ENCODE peak calls at places on chromosomes 3 and 15, in five cellular contexts. A, Q, J, L and V are unnamed samples.

GRCh38 chr3:9715764-9716437 is 12.3 kb downstream of the CPNE9 start:
- DNase-seq in A (no peak), Q (no peak), J (no peak), L (no peak), V (no peak)

GRCh38 chr3:44862221-44862637 is 517 bp downstream of the TMEM42 start:
- DNase-seq in A (no peak), Q (no peak), J (no peak), L (no peak), V (no peak)

GRCh38 chr3:55604414-55604813 is 117.3 kb upstream of the WNT5A start:
- DNase-seq in A (no peak), Q (no peak), J (no peak), L (no peak), V (no peak)

GRCh38 chr3:142802891-142803290 is 79.1 kb downstream of the TRPC1 start:
- DNase-seq in A (no peak), Q (no peak), J (no peak), L (no peak), V (no peak)

GRCh38 chr3:49173116-49173791 is 1.9 kb downstream of the KLHDC8B start:
- DNase-seq in A (peak), Q (no peak), J (no peak), L (no peak), V (no peak)

GRCh38 chr3:13288732-13289718 is 131.1 kb downstream of the NUP210 start:
- DNase-seq in A (no peak), Q (no peak), J (no peak), L (no peak), V (no peak)

GRCh38 chr15:33242669-33243191 is 48.2 kb upstream of the FMN1 start:
- DNase-seq in A (no peak), Q (no peak), J (no peak), L (no peak), V (no peak)

GRCh38 chr3:94441494-94441847 is 378.6 kb downstream of the NSUN3 start:
- DNase-seq in A (no peak), Q (no peak), J (no peak), L (no peak), V (no peak)

GRCh38 chr15:93829115-93829849 is 402.1 kb upstream of the MCTP2 start:
- DNase-seq in A (no peak), Q (no peak), J (no peak), L (no peak), V (no peak)

GRCh38 chr15:50964075-50964474 is 55.6 kb downstream of the AP4E1 start:
- DNase-seq in A (no peak), Q (no peak), J (no peak), L (no peak), V (no peak)

GRCh38 chr3:180282386-180282785 is 245.6 kb upstream of the PEX5L start:
- DNase-seq in A (no peak), Q (no peak), J (no peak), L (no peak), V (no peak)

GRCh38 chr3:129051776-129052400 is 8.7 kb upstream of the GP9 start:
- DNase-seq in A (no peak), Q (no peak), J (no peak), L (no peak), V (no peak)

GRCh38 chr15:100686021-100686724 is 83.8 kb downstream of the ASB7 start:
- DNase-seq in A (no peak), Q (no peak), J (no peak), L (no peak), V (no peak)

GRCh38 chr3:35322070-35322469 is 317.3 kb upstream of the ARPP21 start:
- DNase-seq in A (no peak), Q (no peak), J (no peak), L (no peak), V (no peak)

GRCh38 chr15:40340740-40341400 is at the start of gene CCDC9B:
- DNase-seq in A (peak), Q (no peak), J (peak), L (no peak), V (no peak)

GRCh38 chr3:41075958-41076357 is 123.3 kb upstream of the CTNNB1 start:
- DNase-seq in A (no peak), Q (no peak), J (no peak), L (no peak), V (no peak)

GRCh38 chr15:101613130-101614000 is 38.8 kb downstream of the TM2D3 start:
- DNase-seq in A (no peak), Q (no peak), J (peak), L (no peak), V (no peak)

GRCh38 chr3:50294492-50295403 is 2.5 kb upstream of the IFRD2 start:
- DNase-seq in A (no peak), Q (no peak), J (peak), L (no peak), V (no peak)

GRCh38 chr3:66582721-66583141 is 81.9 kb upstream of the LRIG1 start:
- DNase-seq in A (no peak), Q (no peak), J (peak), L (peak), V (peak)

GRCh38 chr3:108130705-108131104 is 39.9 kb upstream of the CD47 start:
- DNase-seq in A (no peak), Q (no peak), J (no peak), L (no peak), V (no peak)

GRCh38 chr3:165210132-165210531 is 13.9 kb upstream of the SLITRK3 start:
- DNase-seq in A (no peak), Q (no peak), J (no peak), L (no peak), V (no peak)

GRCh38 chr3:87196879-87197278 is 30.2 kb upstream of the CHMP2B start:
- DNase-seq in A (no peak), Q (no peak), J (no peak), L (no peak), V (no peak)

GRCh38 chr3:128410669-128411573 is 55.8 kb downstream of the DNAJB8 start:
- DNase-seq in A (no peak), Q (no peak), J (peak), L (no peak), V (no peak)

GRCh38 chr3:123961508-123961856 is 453 bp upstream of the CCDC14 start:
- DNase-seq in A (no peak), Q (no peak), J (no peak), L (no peak), V (no peak)

DNA sequence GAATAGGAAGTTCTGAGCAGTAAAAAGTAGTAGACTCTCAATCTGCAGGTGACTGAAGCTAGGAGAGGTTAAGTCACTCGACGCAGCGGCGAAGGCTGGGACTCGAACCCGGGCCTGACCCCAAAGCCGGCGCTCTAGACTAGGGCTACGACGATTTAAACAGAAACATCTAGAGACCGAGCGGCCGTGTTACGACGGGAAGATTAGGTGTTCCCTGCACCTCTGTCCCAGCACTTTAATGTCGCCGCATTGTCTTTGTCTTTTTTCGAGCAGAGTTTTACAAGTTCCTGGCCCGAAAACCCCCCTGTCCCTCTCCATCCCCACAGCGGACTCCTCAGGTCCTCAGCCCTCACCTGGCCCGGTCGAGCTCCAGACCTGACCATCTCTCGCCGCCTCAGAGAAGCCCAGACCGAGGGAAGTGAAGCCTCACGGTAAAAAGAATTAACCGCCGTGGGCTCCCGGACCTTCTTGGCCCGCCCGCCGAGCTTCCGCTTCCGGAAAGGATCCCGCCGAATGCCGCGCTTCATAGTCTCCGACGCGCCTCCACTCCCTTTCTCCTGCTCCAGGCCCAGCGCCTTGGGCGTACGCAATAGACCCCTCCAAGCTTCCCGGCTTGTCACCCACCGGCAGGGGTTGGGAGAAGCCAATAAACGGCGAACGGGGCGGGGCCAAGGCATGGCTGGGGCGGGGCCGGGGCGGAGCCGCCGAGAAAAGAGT is at the start of gene CCDC14:
- DNase-seq in A (peak), Q (no peak), J (peak), L (peak), V (peak)
- TF ChIP-seq POLR2A in A (peak), Q (no peak), J (peak), L (peak), V (peak)

DNA sequence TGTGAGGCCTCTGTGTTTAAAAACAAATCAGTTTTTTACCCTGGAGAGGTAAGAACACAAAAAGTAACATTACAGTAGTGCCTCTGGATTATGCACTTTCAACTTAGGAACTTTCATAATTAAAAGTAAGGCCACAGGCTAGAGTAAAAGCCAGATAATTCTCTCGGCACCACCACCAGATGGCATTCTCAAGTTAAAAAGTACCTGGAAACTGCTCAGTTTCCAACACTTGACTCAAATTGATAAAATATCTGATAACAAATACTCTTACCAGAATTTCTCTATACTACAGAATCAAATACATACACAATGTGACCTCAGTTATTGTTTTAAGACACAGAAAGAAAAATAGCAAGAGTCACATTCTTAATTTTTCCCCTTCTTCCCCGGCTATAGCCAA is 19.9 kb downstream of the SPICE1 start:
- DNase-seq in A (no peak), Q (no peak), J (no peak), L (no peak), V (no peak)
- TF ChIP-seq POLR2AphosphoS5 in A (no peak), Q (no peak), J (no peak), L (no peak), V (no peak)

GRCh38 chr15:81225161-81225671 is 28.5 kb downstream of the IL16 start:
- DNase-seq in A (no peak), Q (no peak), J (no peak), L (no peak), V (no peak)
- TF ChIP-seq POLR2A in A (no peak), Q (no peak), J (no peak), L (no peak), V (no peak)

DNA sequence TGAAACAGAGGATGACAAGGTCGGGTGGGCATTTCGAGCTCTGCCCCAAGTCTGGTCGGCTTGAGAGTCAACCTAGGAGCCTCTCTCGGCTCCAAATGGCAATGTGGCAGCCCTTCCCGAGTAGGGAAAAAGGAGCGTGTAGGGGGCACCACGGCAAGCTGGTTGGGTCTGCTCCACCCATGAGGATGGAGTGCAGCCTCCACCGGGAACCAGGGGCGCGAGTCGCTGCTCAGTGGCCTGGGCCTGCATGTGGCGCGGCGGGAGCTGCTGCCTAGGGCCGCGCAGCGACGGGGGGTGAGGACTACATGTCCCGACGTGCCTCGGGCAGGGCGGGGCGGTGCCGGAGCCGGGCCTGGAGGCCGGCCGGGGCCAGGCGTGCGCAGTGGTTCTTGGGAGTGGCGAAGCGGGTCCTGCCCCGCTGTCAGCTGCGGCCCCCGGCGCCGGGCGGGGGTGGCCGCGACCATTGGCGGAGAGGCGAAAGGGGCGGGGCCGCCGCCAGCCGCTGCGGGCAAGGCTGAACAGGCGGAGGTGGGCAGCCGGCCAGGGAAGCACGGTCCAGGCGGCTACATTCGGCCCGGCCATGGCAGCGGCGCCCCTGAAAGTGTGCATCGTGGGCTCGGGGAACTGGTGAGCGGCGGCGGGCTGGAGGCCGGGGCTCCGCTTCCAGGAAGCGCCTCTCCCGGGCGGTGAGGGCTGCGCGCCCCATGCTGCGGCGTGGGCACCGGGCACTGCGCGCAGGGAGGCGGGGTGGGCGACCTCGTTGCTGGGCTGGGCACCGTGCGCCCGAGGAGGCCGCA is at the start of gene GPD1L:
- DNase-seq in A (peak), Q (peak), J (peak), L (peak), V (peak)
- TF ChIP-seq POLR2AphosphoS5 in A (no peak), Q (no peak), J (no peak), L (no peak), V (no peak)

GRCh38 chr3:141312359-141313090 is 55.8 kb upstream of the ZBTB38 start:
- DNase-seq in A (no peak), Q (no peak), J (peak), L (no peak), V (no peak)

GRCh38 chr3:141316851-141317250 is 51.5 kb upstream of the ZBTB38 start:
- DNase-seq in A (no peak), Q (no peak), J (no peak), L (no peak), V (no peak)

GRCh38 chr3:141311496-141312358 is 56.6 kb upstream of the ZBTB38 start:
- DNase-seq in A (peak), Q (peak), J (peak), L (peak), V (peak)

GRCh38 chr3:141311170-141311495 is 57.2 kb upstream of the ZBTB38 start:
- DNase-seq in A (no peak), Q (no peak), J (no peak), L (no peak), V (no peak)

GRCh38 chr3:141313091-141313683 is 55.1 kb upstream of the ZBTB38 start:
- DNase-seq in A (no peak), Q (no peak), J (no peak), L (no peak), V (no peak)
- TF ChIP-seq POLR2A in A (no peak), Q (no peak), J (no peak), L (no peak), V (no peak)

DNA sequence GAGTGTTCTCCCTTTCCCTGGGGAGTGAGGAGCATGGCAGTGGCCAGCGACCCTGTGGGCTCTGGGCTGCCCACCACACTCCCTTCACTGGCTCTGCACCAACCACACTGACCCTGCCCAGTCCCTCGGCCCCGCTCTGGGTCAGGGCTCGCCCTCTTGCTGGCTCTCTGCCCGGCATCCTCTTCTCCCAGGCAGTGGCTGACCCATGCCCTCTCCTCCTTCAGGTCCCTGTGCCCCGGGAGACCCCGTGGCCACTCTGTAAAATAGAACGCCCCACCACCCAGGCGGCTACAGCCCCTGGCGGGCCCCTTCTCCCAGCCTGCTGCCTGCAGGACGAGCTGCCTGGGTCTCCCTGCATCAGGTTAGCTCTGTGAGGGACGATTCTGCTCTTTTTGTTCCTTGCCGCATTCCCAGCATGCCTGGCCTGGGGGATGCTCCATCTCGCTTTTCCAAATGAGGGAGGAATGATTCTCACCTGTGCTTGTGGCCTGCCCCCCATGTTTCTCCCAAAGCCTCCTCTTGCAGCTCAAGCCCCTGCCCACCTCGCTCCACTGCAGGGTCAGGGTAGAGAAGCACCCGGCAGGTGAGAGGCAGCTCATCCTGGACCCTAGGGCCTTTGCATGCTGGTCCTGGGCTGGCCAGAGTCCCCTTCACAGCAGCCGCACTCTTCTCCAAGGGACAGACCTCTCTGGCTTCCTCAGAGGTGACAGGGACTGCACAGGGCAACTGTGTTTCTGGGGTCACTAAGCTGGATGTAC is 14.5 kb upstream of the CFAP100 start:
- DNase-seq in A (no peak), Q (no peak), J (no peak), L (no peak), V (no peak)
- TF ChIP-seq POLR2AphosphoS5 in A (no peak), Q (no peak), J (no peak), L (no peak), V (no peak)